ENCODE peak calls at places on chromosomes 16 and 17, in four cellular contexts. T, D, I and B are unnamed samples.

GRCh38 chr17:48997103-48997826 is at the start of gene IGF2BP1:
- DNase-seq in I (no peak), D (peak), T (peak), B (peak)

GRCh38 chr17:71941920-71942319 is 178.9 kb upstream of the SOX9 start:
- DNase-seq in T (no peak), I (no peak), D (no peak), B (no peak)

GRCh38 chr17:9862191-9862590 is 36.5 kb downstream of the GLP2R start:
- DNase-seq in D (peak), I (no peak), T (no peak), B (no peak)

GRCh38 chr16:31385680-31386079 is 7.5 kb upstream of the ITGAD start:
- DNase-seq in D (no peak), T (no peak), I (no peak), B (peak)

GRCh38 chr17:1608676-1609075 is 20.0 kb downstream of the SLC43A2 start:
- DNase-seq in D (no peak), I (no peak), T (no peak), B (no peak)

GRCh38 chr17:29102046-29102445 is 59.1 kb downstream of the PIPOX start:
- DNase-seq in I (no peak), T (no peak), D (no peak), B (no peak)

GRCh38 chr17:48497103-48497502 is 33.7 kb downstream of the HOXB1 start:
- DNase-seq in D (no peak), I (no peak), T (no peak), B (no peak)

GRCh38 chr16:27677300-27677699 is 127.4 kb downstream of the KATNIP start:
- DNase-seq in D (no peak), I (no peak), T (no peak), B (no peak)

GRCh38 chr16:21159281-21159951 is 942 bp downstream of the LDAF1 start:
- DNase-seq in T (peak), D (peak), I (peak), B (peak)

GRCh38 chr16:74999683-75000480 is 1.1 kb downstream of the ZNRF1 start:
- DNase-seq in I (peak), D (peak), T (peak), B (peak)

GRCh38 chr17:15914400-15915165 is 30.3 kb upstream of the ADORA2B start:
- DNase-seq in T (no peak), I (no peak), D (no peak), B (no peak)

GRCh38 chr17:36183001-36183810 is 6.8 kb upstream of the TBC1D3B start:
- DNase-seq in D (peak), T (no peak), I (peak), B (peak)